ENCODE peak calls at places on chromosome 1, in four cellular contexts. S is stomach, W is Peyer's patch, F is cardiac muscle cell. M is an unnamed sample. For H3K27me3, the result is how much of the 10 kb centered on the place peaks cover.

GRCh38 chr1:209607102-209607794 is 23.7 kb downstream of the CAMK1G start:
- DNase-seq in W (no peak), S (no peak), F (no peak), M (no peak)

GRCh38 chr1:101075926-101076325 is 50.3 kb upstream of the DPH5 start:
- DNase-seq in S (no peak), W (no peak), F (no peak), M (no peak)

GRCh38 chr1:65946376-65946775 is 153.7 kb downstream of the PDE4B start:
- DNase-seq in F (no peak), W (no peak), S (no peak), M (no peak)

GRCh38 chr1:31798433-31799195 is 17.2 kb downstream of the SPOCD1 start:
- DNase-seq in F (peak), W (no peak), S (no peak), M (peak)

GRCh38 chr1:39895096-39895495 is 6.6 kb downstream of the MYCL start:
- DNase-seq in S (no peak), F (no peak), W (no peak), M (no peak)

GRCh38 chr1:205666372-205667166 is 13.7 kb downstream of the SLC45A3 start:
- DNase-seq in W (no peak), F (no peak), S (peak), M (no peak)

GRCh38 chr1:167501513-167502191 is 16.7 kb downstream of the CD247 start:
- DNase-seq in S (no peak), W (no peak), F (no peak), M (no peak)

GRCh38 chr1:117209094-117209493 is 1.6 kb downstream of the VTCN1 start:
- DNase-seq in S (no peak), F (no peak), W (no peak), M (no peak)

GRCh38 chr1:54163051-54163450 is 10.3 kb upstream of the CDCP2 start:
- DNase-seq in W (no peak), F (no peak), S (no peak), M (no peak)

GRCh38 chr1:207825719-207826556 is 74.1 kb downstream of the CD46 start:
- DNase-seq in F (peak), W (peak), S (peak), M (no peak)

DNA sequence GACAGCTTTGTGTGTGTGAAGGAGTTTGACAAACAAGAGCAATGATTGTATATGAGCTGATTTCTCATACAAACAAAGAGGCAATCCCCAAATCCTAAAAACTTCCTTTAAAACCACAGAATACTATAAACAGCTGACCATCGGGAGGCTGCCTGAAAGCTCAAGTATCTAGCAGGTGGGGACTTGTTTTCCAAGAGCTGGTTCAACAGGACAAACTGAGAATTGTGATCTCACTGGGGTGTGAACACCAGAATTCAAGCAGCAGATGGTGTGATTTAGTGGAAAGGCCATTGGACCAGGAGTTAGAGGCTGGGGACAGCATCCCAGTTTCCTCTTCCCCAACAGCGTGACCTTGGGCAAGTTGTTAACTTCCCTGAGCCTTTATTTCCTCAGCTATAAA is 13.9 kb downstream of the LMX1A start:
- DNase-seq in S (no peak), W (no peak), F (no peak), M (no peak)
- H3K27me3 ChIP-seq in S (half or more), W (under half), F (half or more), M (under half)

DNA sequence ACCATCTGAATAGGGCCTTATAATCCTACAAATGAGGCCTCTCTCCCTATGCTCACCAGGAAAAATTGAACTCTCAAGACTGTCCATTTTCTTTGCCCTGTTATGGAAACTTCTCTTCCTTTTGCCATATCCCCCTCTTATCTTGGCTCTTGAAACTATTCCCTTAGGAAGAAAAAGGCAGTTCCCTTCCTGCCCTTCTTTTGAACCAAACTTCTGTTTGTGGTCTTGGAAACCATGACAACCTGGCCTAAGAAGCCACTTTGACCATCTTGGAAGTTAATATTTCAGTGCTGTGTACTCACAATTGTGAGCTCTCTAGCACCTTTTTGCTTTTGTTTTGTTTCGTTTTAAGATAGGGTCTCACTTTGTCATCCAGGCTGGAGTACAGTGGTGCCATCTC is 40.0 kb downstream of the ATP2B4 start:
- DNase-seq in S (no peak), W (no peak), F (peak), M (no peak)
- H3K27ac ChIP-seq in S (peak), W (peak), F (no peak), M (peak)

DNA sequence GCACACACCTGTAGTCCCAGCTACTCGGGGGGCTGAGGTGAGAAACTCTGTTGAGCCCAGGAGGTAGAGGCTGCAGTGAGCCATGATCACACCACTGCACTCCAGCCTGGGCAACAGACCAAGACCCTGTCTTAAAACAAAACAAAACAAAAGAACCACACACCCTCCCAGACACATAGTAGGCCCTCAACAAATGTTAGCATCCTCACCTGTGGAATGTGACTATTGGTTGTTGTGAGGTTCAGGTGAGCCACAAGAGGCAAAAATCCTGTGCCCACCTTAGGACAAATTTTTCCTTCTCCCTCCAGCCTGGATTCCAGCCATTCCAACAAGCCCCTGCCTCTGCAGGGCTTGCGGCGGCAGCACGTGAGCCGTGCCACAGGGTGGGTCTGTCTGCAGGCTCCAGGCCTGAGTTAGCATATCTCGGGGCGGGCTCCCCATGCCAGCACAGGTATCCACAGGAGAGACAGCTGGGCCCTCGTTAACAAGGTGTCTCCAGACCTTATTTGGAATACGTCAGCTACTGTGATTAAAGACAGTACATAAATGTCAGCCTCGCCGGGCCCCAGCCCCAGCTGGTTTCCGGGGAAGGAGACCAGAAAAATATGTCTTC is 17.4 kb downstream of the C1QB start:
- DNase-seq in W (no peak), S (no peak), F (no peak), M (no peak)
- H3K27me3 ChIP-seq in W (under half), S (half or more), F (under half), M (under half)

GRCh38 chr1:244854865-244855578 is 9.3 kb downstream of the HNRNPU start:
- DNase-seq in W (no peak), S (no peak), F (no peak), M (no peak)
- H3K27ac ChIP-seq in W (no peak), S (peak), F (peak), M (no peak)

GRCh38 chr1:36675931-36676562 is 193.3 kb upstream of the CSF3R start:
- DNase-seq in W (no peak), S (no peak), F (no peak), M (no peak)
- H3K27me3 ChIP-seq in W (under half), S (under half), F (under half), M (under half)

DNA sequence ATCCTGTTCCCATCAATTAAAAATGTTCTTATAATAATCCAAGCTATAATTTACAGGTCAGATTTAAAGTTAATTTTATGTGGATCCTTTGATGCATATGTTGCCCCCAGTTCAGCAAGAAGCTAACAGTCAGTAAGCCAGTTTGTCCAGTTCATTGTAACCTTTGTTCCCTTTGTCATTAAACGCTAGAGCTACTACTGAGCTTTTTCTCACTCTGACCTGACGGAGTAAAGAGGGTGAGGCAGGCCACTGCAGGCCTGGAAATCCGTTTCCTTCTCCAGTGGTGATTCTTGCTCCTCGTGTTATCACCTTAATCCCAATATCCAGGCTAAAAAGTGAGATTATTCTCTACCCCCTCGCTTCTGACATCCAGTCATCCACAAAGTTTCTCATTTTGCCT is 10.2 kb downstream of the YBX1 start:
- DNase-seq in F (no peak), S (no peak), W (no peak), M (no peak)
- H3K27ac ChIP-seq in F (no peak), S (peak), W (no peak), M (no peak)